ENCODE peak calls at places on chromosome 21, in five cellular contexts. N is ovary, R is A549, X is tibial nerve, O is K562. U is an unnamed sample.
A peak's percentile ranks its signal among the peaks of the same experiment; 100 is the strongest.

GRCh38 chr21:37153935-37154350 is 80.9 kb downstream of the TTC3 start:
- DNase-seq in N (peak; percentile 61), R (no peak), X (no peak), O (no peak), U (no peak)

GRCh38 chr21:15243356-15243755 is 178.6 kb upstream of the NRIP1 start:
- DNase-seq in N (no peak), R (no peak), X (no peak), O (no peak), U (no peak)

GRCh38 chr21:46117586-46118304 is 19.8 kb downstream of the COL6A2 start:
- DNase-seq in N (peak; percentile 21), R (no peak), X (peak; percentile 11), O (no peak), U (peak; percentile 77)

GRCh38 chr21:15809065-15809464 is 79.3 kb downstream of the USP25 start:
- DNase-seq in N (no peak), R (no peak), X (no peak), O (no peak), U (no peak)

GRCh38 chr21:15483138-15483780 is 246.5 kb upstream of the USP25 start:
- DNase-seq in N (peak; percentile 87), R (peak; percentile 90), X (peak; percentile 73), O (peak; percentile 64), U (peak; percentile 89)

GRCh38 chr21:45018131-45019075 is 56.0 kb upstream of the ADARB1 start:
- DNase-seq in N (peak; percentile 20), R (no peak), X (no peak), O (peak; percentile 75), U (peak; percentile 73)

GRCh38 chr21:41631564-41632461 is 123.9 kb upstream of the TMPRSS2 start:
- DNase-seq in N (no peak), R (peak; percentile 65), X (no peak), O (no peak), U (no peak)

GRCh38 chr21:45735259-45736000 is 91.9 kb downstream of the PCBP3 start:
- DNase-seq in N (no peak), R (no peak), X (no peak), O (no peak), U (no peak)

GRCh38 chr21:44510508-44511218 is 29.3 kb downstream of the KRTAP10-1 start:
- DNase-seq in N (no peak), R (peak; percentile 41), X (no peak), O (peak; percentile 88), U (no peak)

GRCh38 chr21:38460171-38460742 is 38.0 kb downstream of the ERG start:
- DNase-seq in N (no peak), R (no peak), X (no peak), O (no peak), U (no peak)
- TF ChIP-seq CTCF in N (no peak), R (no peak), X (no peak), O (no peak), U (no peak)

GRCh38 chr21:14215971-14216621 is at the start of gene RBM11:
- DNase-seq in N (peak; percentile 84), R (peak; percentile 55), X (peak; percentile 34), O (peak; percentile 90), U (peak; percentile 80)
- TF ChIP-seq EP300 in N (no peak), R (no peak), X (peak; percentile 77), O (no peak), U (no peak)

GRCh38 chr21:34133802-34134201 is 60.4 kb downstream of the MRPS6 start:
- DNase-seq in N (no peak), R (no peak), X (no peak), O (peak; percentile 50), U (no peak)
- TF ChIP-seq CTCF in N (no peak), R (no peak), X (no peak), O (peak; percentile 60), U (no peak)

DNA sequence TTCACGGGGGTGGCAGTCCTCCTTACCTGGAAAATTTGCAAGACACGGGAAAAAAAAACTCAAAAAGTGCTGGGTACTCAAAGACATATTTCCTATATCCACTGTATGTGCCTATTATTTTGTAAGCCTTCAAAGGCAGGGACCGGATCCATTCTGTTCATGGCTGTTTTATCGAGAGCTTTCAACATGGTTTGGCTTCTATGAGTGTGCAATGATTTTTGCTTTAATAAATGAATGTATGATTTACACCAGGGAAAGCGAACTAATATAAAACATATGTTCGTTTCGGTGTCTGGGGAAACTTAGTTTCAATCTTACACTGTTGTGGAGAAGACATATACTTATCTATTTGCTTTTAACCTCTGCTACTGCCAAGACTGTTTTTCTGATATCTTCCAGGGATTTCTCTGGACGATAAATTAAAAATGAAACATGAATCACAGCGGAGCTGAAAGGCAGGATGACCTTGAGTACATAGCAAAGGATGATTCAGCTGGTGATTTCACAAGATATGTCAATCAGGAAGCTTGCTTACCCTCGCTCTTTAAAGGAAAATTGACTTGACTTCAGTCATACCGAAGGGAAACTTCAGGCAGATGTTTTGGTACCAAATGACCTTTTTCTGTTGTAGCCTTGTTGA is 14.7 kb upstream of the CYYR1 start:
- DNase-seq in N (no peak), R (peak; percentile 46), X (no peak), O (no peak), U (no peak)
- TF ChIP-seq EP300 in N (no peak), R (no peak), X (peak; percentile 30), O (no peak), U (no peak)

GRCh38 chr21:42741056-42741455 is 87.6 kb downstream of the PDE9A start:
- DNase-seq in N (no peak), R (no peak), X (no peak), O (no peak), U (no peak)

GRCh38 chr21:42736646-42737350 is 83.4 kb downstream of the PDE9A start:
- DNase-seq in N (no peak), R (no peak), X (no peak), O (no peak), U (peak; percentile 72)

GRCh38 chr21:42737969-42738590 is 84.7 kb downstream of the PDE9A start:
- DNase-seq in N (peak; percentile 54), R (no peak), X (no peak), O (no peak), U (no peak)

GRCh38 chr21:42740405-42740909 is 87.0 kb downstream of the PDE9A start:
- DNase-seq in N (no peak), R (no peak), X (no peak), O (no peak), U (no peak)

DNA sequence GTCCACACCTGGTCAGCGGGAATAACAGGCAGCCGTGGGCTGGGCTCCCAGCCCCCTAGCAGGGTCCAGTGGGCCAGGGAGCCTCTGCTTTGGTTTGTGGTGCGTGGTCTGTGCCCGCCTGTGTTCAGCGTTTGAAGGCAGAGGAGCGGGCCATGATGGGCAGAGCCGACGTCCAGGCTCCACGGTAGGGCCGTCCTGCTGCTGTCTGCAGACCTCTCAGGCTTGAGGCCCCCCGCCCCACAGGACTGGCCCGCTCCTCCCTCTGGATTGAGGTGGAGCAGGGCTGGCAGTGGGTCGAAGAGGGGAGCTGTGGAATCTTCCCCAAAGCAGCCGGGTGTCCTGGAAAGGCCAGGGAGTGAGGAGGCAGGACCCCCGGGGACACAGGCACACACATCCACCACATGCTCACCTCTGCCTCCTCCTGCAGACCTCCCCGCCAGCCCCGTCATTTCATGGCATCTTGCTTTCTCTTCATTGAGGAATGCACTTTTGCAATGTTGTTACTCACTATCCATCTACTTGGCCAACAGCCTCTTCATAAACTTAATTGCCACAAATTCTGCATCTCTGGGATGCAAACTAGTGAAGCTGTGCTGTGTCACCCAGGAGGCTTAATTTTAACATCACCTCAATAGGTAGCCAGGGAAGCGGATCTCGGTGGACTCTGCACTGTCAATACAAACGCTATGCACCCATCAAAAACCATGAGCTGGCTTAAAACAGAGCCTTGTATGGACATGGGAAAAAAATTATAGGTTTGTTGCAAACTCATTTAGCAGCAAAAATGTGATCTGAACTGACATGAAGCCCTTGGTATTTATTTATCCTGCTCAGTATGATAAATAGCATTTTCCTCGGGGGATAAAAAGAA is 85.9 kb downstream of the PDE9A start:
- DNase-seq in N (no peak), R (no peak), X (no peak), O (no peak), U (no peak)
- TF ChIP-seq CTCF in N (no peak), R (no peak), X (no peak), O (no peak), U (no peak)

DNA sequence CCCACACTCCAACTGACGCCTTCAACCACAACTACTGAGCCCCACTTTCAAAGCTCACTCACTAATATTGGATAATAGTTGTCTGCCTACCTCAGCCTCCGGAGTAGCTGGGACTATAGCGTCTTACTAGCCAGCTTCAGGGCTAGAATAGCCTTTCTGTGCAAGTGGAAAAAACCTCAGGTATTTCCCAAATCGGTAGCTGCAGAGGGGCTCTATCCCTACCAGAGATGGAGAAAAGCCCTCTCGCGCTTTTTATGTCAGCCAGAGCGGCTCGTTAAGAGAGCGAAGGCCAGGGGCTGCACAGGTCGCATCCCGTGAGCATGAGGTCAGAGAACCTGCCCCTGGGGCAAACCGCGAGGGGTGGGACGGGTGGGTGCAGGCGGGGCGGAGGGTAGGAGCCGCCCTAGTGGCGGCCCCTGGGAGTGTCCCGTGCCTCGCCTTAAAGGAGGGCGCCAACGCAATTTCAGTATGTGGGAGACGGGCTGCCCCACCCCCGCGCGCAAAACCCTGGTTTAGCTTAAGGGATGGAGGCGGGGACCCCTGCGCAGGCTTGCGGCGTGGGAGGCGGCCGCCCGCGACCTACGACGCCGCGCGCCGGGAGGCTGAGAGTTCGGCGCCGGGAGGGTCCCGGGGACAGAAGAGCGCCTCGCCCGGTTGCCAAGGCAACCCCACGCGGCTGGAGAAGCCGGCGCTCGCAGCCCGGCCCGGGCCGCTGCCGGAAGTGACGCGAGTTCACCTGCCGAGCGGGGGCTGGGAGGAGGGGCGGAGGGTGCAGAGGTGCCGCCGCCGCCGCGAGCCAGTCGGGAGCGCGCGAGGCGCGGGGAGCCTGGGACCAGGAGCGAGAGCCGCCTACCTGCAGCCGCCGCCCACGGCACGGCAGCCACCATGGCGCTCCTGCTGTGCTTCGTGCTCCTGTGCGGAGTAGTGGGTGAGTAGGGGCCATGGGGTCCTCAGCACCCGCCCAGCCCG is at the start of gene CXADR:
- DNase-seq in N (peak; percentile 41), R (peak; percentile 81), X (no peak), O (peak; percentile 77), U (no peak)
- TF ChIP-seq EP300 in N (no peak), R (no peak), X (no peak), O (no peak), U (no peak)